ENCODE peak calls at places on chromosomes 12 and 14, in nine cellular contexts. U is GM23338, J is endothelial cell of umbilical vein, C is H1, F is HCT116, G is transverse colon, I is stomach, X is Panc1, D is suprapubic skin. Z is an unnamed sample.

GRCh38 chr14:61247935-61248334 is 33.2 kb downstream of the TMEM30B start:
- DNase-seq in U (no peak), J (no peak), C (no peak), F (no peak), G (no peak), I (no peak), X (no peak), D (no peak), Z (no peak)

GRCh38 chr12:128661216-128661550 is 162.6 kb downstream of the SLC15A4 start:
- DNase-seq in U (no peak), J (no peak), C (no peak), F (no peak), G (no peak), I (no peak), X (no peak), D (no peak), Z (no peak)

GRCh38 chr12:128771681-128772080 is 52.1 kb downstream of the SLC15A4 start:
- DNase-seq in U (no peak), J (no peak), C (no peak), F (no peak), G (no peak), I (no peak), X (no peak), D (no peak), Z (no peak)

GRCh38 chr12:77724367-77724957 is 106.2 kb upstream of the NAV3 start:
- DNase-seq in U (peak; percentile 66), J (peak; percentile 61), C (no peak), F (peak; percentile 47), G (no peak), I (no peak), X (peak; percentile 12), D (no peak), Z (no peak)

GRCh38 chr12:33813536-33813935 is 208.8 kb upstream of the ALG10 start:
- DNase-seq in U (no peak), J (no peak), C (no peak), F (no peak), G (no peak), I (no peak), X (no peak), D (no peak), Z (no peak)

GRCh38 chr12:87779858-87780498 is 249.2 kb downstream of the C12orf50 start:
- DNase-seq in U (no peak), J (no peak), C (no peak), F (no peak), G (no peak), I (no peak), X (no peak), D (no peak), Z (no peak)

GRCh38 chr14:104295681-104296387 is 157.4 kb downstream of the KIF26A start:
- DNase-seq in U (no peak), J (no peak), C (no peak), F (no peak), G (no peak), I (no peak), X (no peak), D (peak; percentile 53), Z (no peak)

GRCh38 chr12:64180951-64181350 is 41.1 kb downstream of the KICS2 start:
- DNase-seq in U (no peak), J (peak; percentile 69), C (no peak), F (peak; percentile 19), G (no peak), I (no peak), X (peak; percentile 39), D (no peak), Z (no peak)

GRCh38 chr12:51082561-51083139 is 746 bp downstream of the CSRNP2 start:
- DNase-seq in U (peak; percentile 78), J (peak; percentile 60), C (no peak), F (no peak), G (peak; percentile 22), I (no peak), X (no peak), D (no peak), Z (peak; percentile 7)
- TF ChIP-seq POLR2AphosphoS5 in U (no peak), J (no peak), C (peak; percentile 59), F (no peak), G (no peak), I (no peak), X (peak; percentile 50), D (no peak), Z (peak; percentile 5)

GRCh38 chr12:93113317-93114006 is 184.4 kb upstream of the EEA1 start:
- DNase-seq in U (no peak), J (peak; percentile 89), C (no peak), F (no peak), G (no peak), I (no peak), X (no peak), D (no peak), Z (no peak)
- H3K4me1 ChIP-seq in U (no peaks in the 10 kb centered on the region), J (peaks cover 30% of the 10 kb centered on the region), C (no peaks in the 10 kb centered on the region), F (no peaks in the 10 kb centered on the region), G (peaks cover 23% of the 10 kb centered on the region), I (peaks cover 25% of the 10 kb centered on the region), X (no peaks in the 10 kb centered on the region), D (peaks cover 3% of the 10 kb centered on the region), Z (no peaks in the 10 kb centered on the region)

GRCh38 chr12:26878661-26879119 is 45.7 kb upstream of the ITPR2 start:
- DNase-seq in U (peak; percentile 12), J (peak; percentile 93), C (no peak), F (no peak), G (peak; percentile 74), I (peak; percentile 85), X (no peak), D (peak; percentile 84), Z (peak; percentile 79)
- TF ChIP-seq POLR2AphosphoS5 in U (no peak), J (no peak), C (no peak), F (no peak), G (no peak), I (no peak), X (no peak), D (no peak), Z (peak; percentile 77)

GRCh38 chr12:62738611-62739010 is 196.3 kb downstream of the PPM1H start:
- DNase-seq in U (peak; percentile 35), J (no peak), C (no peak), F (no peak), G (no peak), I (no peak), X (no peak), D (no peak), Z (no peak)
- H3K4me1 ChIP-seq in U (peaks cover 33% of the 10 kb centered on the region), J (peaks cover 3% of the 10 kb centered on the region), C (peaks cover 7% of the 10 kb centered on the region), F (peaks cover 44% of the 10 kb centered on the region), G (no peaks in the 10 kb centered on the region), I (peaks cover 11% of the 10 kb centered on the region), X (peaks cover 9% of the 10 kb centered on the region), D (no peaks in the 10 kb centered on the region), Z (no peaks in the 10 kb centered on the region)

DNA sequence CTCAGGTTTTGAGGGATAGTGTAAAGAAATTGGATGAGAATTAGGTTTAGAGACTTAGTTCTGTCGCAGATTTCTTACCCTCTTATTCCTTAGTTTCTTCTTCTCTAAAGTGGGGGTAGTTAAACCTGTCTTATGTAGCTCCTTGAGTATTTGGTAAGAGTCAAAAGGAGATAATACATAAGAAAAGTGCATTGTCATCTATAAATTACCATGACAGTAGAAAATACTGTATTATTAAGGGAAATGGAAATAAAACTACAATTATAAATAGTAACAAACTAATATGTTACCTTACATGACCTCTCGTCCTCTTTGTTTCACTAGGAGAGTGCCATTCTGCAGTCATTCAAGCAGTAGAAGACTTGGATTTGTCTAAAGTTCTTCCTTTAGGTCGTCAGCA is 49.0 kb downstream of the UTP20 start:
- DNase-seq in U (no peak), J (no peak), C (no peak), F (no peak), G (no peak), I (no peak), X (no peak), D (no peak), Z (no peak)
- TF ChIP-seq POLR2AphosphoS5 in U (no peak), J (no peak), C (no peak), F (no peak), G (no peak), I (no peak), X (no peak), D (no peak), Z (no peak)

DNA sequence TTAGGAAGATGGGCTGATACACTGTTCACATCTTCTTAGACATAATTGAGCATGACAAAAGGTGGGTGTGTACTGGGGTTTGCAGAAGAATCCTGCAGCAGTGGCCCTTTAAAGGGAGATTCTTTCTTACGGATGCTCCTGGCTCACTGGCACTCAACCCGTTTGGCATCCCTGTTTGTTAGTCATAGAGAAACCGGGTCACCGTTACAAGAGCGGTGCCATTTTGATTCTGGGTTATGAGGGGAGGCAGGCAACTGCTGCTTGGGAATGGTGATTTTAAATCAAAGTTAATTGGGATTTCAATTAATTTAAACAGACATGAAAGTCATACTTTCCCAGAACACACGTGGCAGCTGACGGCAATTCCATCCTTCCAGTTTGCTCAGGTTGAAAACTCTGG is 245.8 kb downstream of the AACS start:
- DNase-seq in U (no peak), J (no peak), C (no peak), F (no peak), G (no peak), I (no peak), X (no peak), D (no peak), Z (no peak)
- H3K4me1 ChIP-seq in U (peaks cover 18% of the 10 kb centered on the region), J (no peaks in the 10 kb centered on the region), C (peaks cover 17% of the 10 kb centered on the region), F (no peaks in the 10 kb centered on the region), G (no peaks in the 10 kb centered on the region), I (no peaks in the 10 kb centered on the region), X (no peaks in the 10 kb centered on the region), D (no peaks in the 10 kb centered on the region), Z (no peaks in the 10 kb centered on the region)

Z was measured in prostate gland.